ENCODE peak calls at places on chromosomes 3 and 15, in four cellular contexts. One of them, this sample, is unnamed.

GRCh38 chr15:36254446-36254845 is 325.0 kb upstream of the CDIN1 start:
- DNase-seq in adrenal gland: no peak
- DNase-seq in right lobe of liver: no peak
- DNase-seq in WERI-Rb-1: no peak
- DNase-seq in this sample: no peak

GRCh38 chr15:85412956-85413854 is 32.8 kb downstream of the AKAP13 start:
- DNase-seq in adrenal gland: peak; percentile 44
- DNase-seq in right lobe of liver: peak; percentile 61
- DNase-seq in WERI-Rb-1: no peak
- DNase-seq in this sample: peak; percentile 65

GRCh38 chr3:51974277-51974962 is 444 bp upstream of the ABHD14A start:
- DNase-seq in adrenal gland: no peak
- DNase-seq in right lobe of liver: peak; percentile 92
- DNase-seq in WERI-Rb-1: no peak
- DNase-seq in this sample: peak; percentile 58

GRCh38 chr3:56783644-56784451 is 17.9 kb downstream of the ARHGEF3 start:
- DNase-seq in adrenal gland: no peak
- DNase-seq in right lobe of liver: peak; percentile 59
- DNase-seq in WERI-Rb-1: no peak
- DNase-seq in this sample: peak; percentile 17

GRCh38 chr3:104198136-104198535 is 1168.6 kb upstream of the ALCAM start:
- DNase-seq in adrenal gland: no peak
- DNase-seq in right lobe of liver: no peak
- DNase-seq in WERI-Rb-1: no peak
- DNase-seq in this sample: peak; percentile 46

GRCh38 chr3:125231895-125232294 is 19.3 kb upstream of the SLC12A8 start:
- DNase-seq in adrenal gland: no peak
- DNase-seq in right lobe of liver: no peak
- DNase-seq in WERI-Rb-1: no peak
- DNase-seq in this sample: no peak

GRCh38 chr3:38369186-38369585 is 22.6 kb downstream of the XYLB start:
- DNase-seq in adrenal gland: no peak
- DNase-seq in right lobe of liver: no peak
- DNase-seq in WERI-Rb-1: no peak
- DNase-seq in this sample: no peak

GRCh38 chr3:58994746-58995330 is 55.0 kb downstream of the CFAP20DC start:
- DNase-seq in adrenal gland: peak; percentile 56
- DNase-seq in right lobe of liver: peak; percentile 56
- DNase-seq in WERI-Rb-1: peak; percentile 60
- DNase-seq in this sample: peak; percentile 54

GRCh38 chr15:101276501-101277037 is 716 bp downstream of the SELENOS start:
- DNase-seq in adrenal gland: no peak
- DNase-seq in right lobe of liver: no peak
- DNase-seq in WERI-Rb-1: no peak
- DNase-seq in this sample: no peak

DNA sequence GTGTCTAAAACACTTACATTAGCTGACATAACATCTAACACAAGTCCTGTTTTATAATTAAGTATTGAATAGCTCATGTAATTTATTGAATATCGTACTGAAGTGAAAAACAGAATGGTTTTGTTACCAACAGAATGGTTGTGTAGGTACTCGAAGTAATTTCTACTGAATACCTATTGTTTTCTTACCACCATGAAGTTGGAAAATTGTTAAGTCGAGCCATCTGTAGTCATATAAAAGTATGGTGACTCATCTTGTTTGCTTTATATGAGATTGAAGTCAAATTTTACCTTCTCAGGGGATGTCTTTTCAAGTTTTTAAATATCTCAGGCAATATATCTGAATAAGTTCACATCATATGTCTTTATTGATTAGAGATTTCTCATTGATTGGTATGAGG is 37.6 kb downstream of the PIAS1 start:
- DNase-seq in adrenal gland: no peak
- DNase-seq in right lobe of liver: no peak
- DNase-seq in WERI-Rb-1: no peak
- DNase-seq in this sample: no peak
- H3K36me3 ChIP-seq in adrenal gland: no peaks in the 10 kb centered on the region
- H3K36me3 ChIP-seq in right lobe of liver: no peaks in the 10 kb centered on the region
- H3K36me3 ChIP-seq in WERI-Rb-1: peaks cover 30% of the 10 kb centered on the region
- H3K36me3 ChIP-seq in this sample: peaks cover 36% of the 10 kb centered on the region

GRCh38 chr15:87756072-87756471 is 500.5 kb downstream of the NTRK3 start:
- DNase-seq in adrenal gland: no peak
- DNase-seq in right lobe of liver: no peak
- DNase-seq in WERI-Rb-1: no peak
- DNase-seq in this sample: no peak

GRCh38 chr15:87760915-87761314 is 495.6 kb downstream of the NTRK3 start:
- DNase-seq in adrenal gland: no peak
- DNase-seq in right lobe of liver: no peak
- DNase-seq in WERI-Rb-1: no peak
- DNase-seq in this sample: no peak

GRCh38 chr15:87757084-87757483 is 499.5 kb downstream of the NTRK3 start:
- DNase-seq in adrenal gland: no peak
- DNase-seq in right lobe of liver: no peak
- DNase-seq in WERI-Rb-1: no peak
- DNase-seq in this sample: no peak

GRCh38 chr15:87762110-87762509 is 494.4 kb downstream of the NTRK3 start:
- DNase-seq in adrenal gland: no peak
- DNase-seq in right lobe of liver: no peak
- DNase-seq in WERI-Rb-1: no peak
- DNase-seq in this sample: no peak

GRCh38 chr15:87758739-87759457 is 497.6 kb downstream of the NTRK3 start:
- DNase-seq in adrenal gland: no peak
- DNase-seq in right lobe of liver: no peak
- DNase-seq in WERI-Rb-1: no peak
- DNase-seq in this sample: no peak
- H3K9me3 ChIP-seq in adrenal gland: no peaks in the 10 kb centered on the region
- H3K9me3 ChIP-seq in right lobe of liver: no peaks in the 10 kb centered on the region
- H3K9me3 ChIP-seq in WERI-Rb-1: no peaks in the 10 kb centered on the region
- H3K9me3 ChIP-seq in this sample: no peaks in the 10 kb centered on the region

DNA sequence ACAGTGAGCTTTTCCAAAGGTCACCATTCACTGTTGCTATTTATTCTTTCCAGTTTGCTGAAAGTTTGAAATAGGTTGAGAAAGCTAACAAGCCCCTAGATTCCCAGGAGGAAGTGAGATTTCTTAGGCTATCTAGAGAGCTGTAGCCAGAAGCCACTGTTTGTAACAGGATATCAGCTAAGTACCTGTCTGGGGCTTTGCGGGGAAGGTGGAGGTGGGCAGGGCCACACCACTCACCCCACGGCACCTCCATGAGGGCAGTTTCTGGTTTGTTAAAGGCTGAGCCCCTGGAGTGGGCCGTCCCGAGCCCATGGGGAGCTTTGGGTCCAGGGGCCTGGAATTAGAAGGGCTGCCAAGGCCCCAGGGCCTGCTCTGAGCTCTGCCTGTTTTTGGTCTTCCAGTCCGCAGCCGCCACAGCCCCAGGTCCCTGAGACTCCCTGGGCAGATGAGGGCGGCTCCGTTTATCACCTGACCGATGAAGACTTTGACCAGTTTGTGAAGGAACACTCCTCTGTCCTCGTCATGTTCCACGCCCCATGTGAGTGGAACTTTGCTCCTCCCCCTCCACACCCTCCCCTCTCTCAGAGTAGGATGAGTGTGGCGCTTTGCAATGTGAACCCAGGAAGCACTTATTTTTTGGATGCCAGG is 63.4 kb downstream of the PDIA5 start:
- DNase-seq in adrenal gland: no peak
- DNase-seq in right lobe of liver: peak; percentile 86
- DNase-seq in WERI-Rb-1: no peak
- DNase-seq in this sample: no peak
- H3K36me3 ChIP-seq in adrenal gland: no peaks in the 10 kb centered on the region
- H3K36me3 ChIP-seq in right lobe of liver: peaks cover 63% of the 10 kb centered on the region
- H3K36me3 ChIP-seq in WERI-Rb-1: peaks cover 90% of the 10 kb centered on the region
- H3K36me3 ChIP-seq in this sample: peaks cover 13% of the 10 kb centered on the region

GRCh38 chr15:20348291-20348899 is 193.2 kb downstream of the GOLGA6L6 start:
- DNase-seq in adrenal gland: no peak
- DNase-seq in right lobe of liver: no peak
- DNase-seq in WERI-Rb-1: no peak
- DNase-seq in this sample: no peak

GRCh38 chr15:20346082-20346805 is 195.4 kb downstream of the GOLGA6L6 start:
- DNase-seq in adrenal gland: no peak
- DNase-seq in right lobe of liver: no peak
- DNase-seq in WERI-Rb-1: no peak
- DNase-seq in this sample: no peak

GRCh38 chr15:20341901-20342605 is 199.5 kb downstream of the GOLGA6L6 start:
- DNase-seq in adrenal gland: no peak
- DNase-seq in right lobe of liver: peak; percentile 98
- DNase-seq in WERI-Rb-1: peak; percentile 51
- DNase-seq in this sample: peak; percentile 1

GRCh38 chr15:20345401-20345958 is 196.1 kb downstream of the GOLGA6L6 start:
- DNase-seq in adrenal gland: no peak
- DNase-seq in right lobe of liver: no peak
- DNase-seq in WERI-Rb-1: peak; percentile 31
- DNase-seq in this sample: no peak

DNA sequence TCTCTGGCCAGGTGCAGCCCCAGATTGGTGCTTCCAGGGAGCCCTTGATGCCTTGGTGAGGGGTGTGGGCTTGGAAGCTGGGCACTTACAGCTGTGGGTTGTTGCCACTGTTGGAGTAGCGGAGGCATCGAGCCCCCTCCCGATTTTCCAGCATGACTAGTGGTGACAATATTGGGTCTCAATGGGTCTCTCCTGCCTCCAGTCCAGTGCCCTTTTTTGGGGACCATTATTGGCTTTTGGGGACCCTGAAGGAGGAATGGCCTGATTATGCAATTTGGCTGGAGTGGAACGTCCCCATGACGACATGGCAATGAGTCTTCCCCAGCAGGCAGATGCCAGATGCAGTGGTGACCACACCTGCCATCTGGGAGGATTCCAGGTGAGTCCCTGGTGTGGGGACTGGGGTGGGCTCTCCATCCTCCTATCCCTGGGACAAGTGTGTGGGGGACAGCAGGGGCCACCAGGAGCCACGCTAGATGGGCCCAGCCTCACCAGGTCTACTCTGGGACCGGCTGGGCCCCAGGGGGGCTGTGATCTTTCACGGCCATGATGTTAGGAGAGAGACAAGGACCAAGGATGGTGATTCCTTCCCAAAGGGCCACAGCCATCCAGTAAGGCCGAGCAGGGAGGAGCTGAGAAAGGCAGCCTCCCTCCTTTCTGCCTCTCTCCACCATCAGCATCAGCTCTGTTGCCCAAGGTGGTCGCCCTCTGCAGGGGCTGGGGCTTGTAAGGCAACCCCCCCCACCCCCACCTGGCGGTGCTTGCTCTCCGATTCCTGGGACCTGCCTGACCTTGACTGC is 196.8 kb downstream of the GOLGA6L6 start:
- DNase-seq in adrenal gland: no peak
- DNase-seq in right lobe of liver: no peak
- DNase-seq in WERI-Rb-1: no peak
- DNase-seq in this sample: peak; percentile 4
- H3K9me3 ChIP-seq in adrenal gland: no peaks in the 10 kb centered on the region
- H3K9me3 ChIP-seq in right lobe of liver: no peaks in the 10 kb centered on the region
- H3K9me3 ChIP-seq in WERI-Rb-1: peaks cover 34% of the 10 kb centered on the region
- H3K9me3 ChIP-seq in this sample: no peaks in the 10 kb centered on the region

GRCh38 chr3:180911876-180912303 is 580 bp upstream of the FXR1 start:
- DNase-seq in adrenal gland: no peak
- DNase-seq in right lobe of liver: no peak
- DNase-seq in WERI-Rb-1: no peak
- DNase-seq in this sample: no peak
- H3K36me3 ChIP-seq in adrenal gland: no peaks in the 10 kb centered on the region
- H3K36me3 ChIP-seq in right lobe of liver: no peaks in the 10 kb centered on the region
- H3K36me3 ChIP-seq in WERI-Rb-1: peaks cover 30% of the 10 kb centered on the region
- H3K36me3 ChIP-seq in this sample: peaks cover 20% of the 10 kb centered on the region